ENCODE peak calls at places on chromosomes 5 and 9, in four cellular contexts. N, B, F and K are unnamed samples.

GRCh38 chr5:40652441-40653220 is 27.1 kb upstream of the PTGER4 start:
- DNase-seq in F (peak; percentile 27), N (no peak), B (no peak), K (no peak)

GRCh38 chr9:114366334-114367128 is 21.3 kb downstream of the AKNA start:
- DNase-seq in N (peak; percentile 83), B (no peak), F (no peak), K (peak; percentile 88)

GRCh38 chr9:121566401-121567141 is 66.9 kb upstream of the GGTA1 start:
- DNase-seq in B (no peak), F (no peak), N (peak; percentile 76), K (peak; percentile 71)

GRCh38 chr9:121675381-121675780 is 23.9 kb downstream of the DAB2IP start:
- DNase-seq in F (no peak), N (no peak), B (no peak), K (no peak)

GRCh38 chr9:124196814-124197176 is 61.0 kb upstream of the NEK6 start:
- DNase-seq in F (no peak), B (no peak), N (no peak), K (no peak)

GRCh38 chr9:134707031-134707680 is 65.6 kb downstream of the COL5A1 start:
- DNase-seq in F (no peak), B (peak; percentile 94), N (peak; percentile 89), K (peak; percentile 35)

GRCh38 chr9:136059851-136060670 is 35.0 kb downstream of the NACC2 start:
- DNase-seq in N (peak; percentile 44), B (no peak), F (no peak), K (no peak)

GRCh38 chr9:134375430-134376385 is 49.5 kb downstream of the RXRA start:
- DNase-seq in N (no peak), B (no peak), F (no peak), K (no peak)

GRCh38 chr5:127941646-127942045 is 141.9 kb upstream of the SLC12A2 start:
- DNase-seq in N (no peak), F (no peak), B (peak; percentile 18), K (no peak)

GRCh38 chr5:133799556-133799955 is 168.9 kb downstream of the C5orf15 start:
- DNase-seq in F (no peak), B (no peak), N (no peak), K (no peak)